ENCODE peak calls at places on chromosome 4, in seven cellular contexts. X, Z, I, F, K, T and M are unnamed samples.

GRCh38 chr4:183458005-183458404 is 13.6 kb downstream of the CDKN2AIP start:
- DNase-seq in I (no peak), Z (no peak), K (no peak), F (no peak), T (no peak), X (no peak), M (no peak)

GRCh38 chr4:8346838-8347605 is 77.5 kb downstream of the HTRA3 start:
- DNase-seq in I (no peak), X (no peak), Z (no peak), F (no peak), K (peak), T (no peak), M (no peak)

GRCh38 chr4:4247711-4248035 is 350 bp downstream of the TMEM128 start:
- DNase-seq in K (peak), X (no peak), Z (no peak), I (no peak), F (no peak), T (no peak), M (no peak)

GRCh38 chr4:141458501-141458900 is 177.9 kb upstream of the IL15 start:
- DNase-seq in Z (no peak), K (no peak), F (no peak), X (no peak), I (peak), T (no peak), M (peak)

GRCh38 chr4:140078366-140078765 is 75.6 kb downstream of the MAML3 start:
- DNase-seq in F (no peak), T (no peak), I (no peak), X (no peak), Z (peak), K (no peak), M (no peak)

GRCh38 chr4:129583868-129584267 is 487.9 kb downstream of the C4orf33 start:
- DNase-seq in X (no peak), K (no peak), F (no peak), Z (no peak), I (no peak), T (no peak), M (no peak)

GRCh38 chr4:26613242-26613641 is 29.4 kb downstream of the TBC1D19 start:
- DNase-seq in K (no peak), Z (no peak), T (no peak), X (no peak), I (no peak), F (no peak), M (no peak)

GRCh38 chr4:151356510-151356909 is 31.1 kb upstream of the SH3D19 start:
- DNase-seq in X (no peak), K (no peak), F (no peak), I (no peak), T (peak), Z (no peak), M (peak)

GRCh38 chr4:155179216-155179615 is 29.2 kb upstream of the NPY2R start:
- DNase-seq in K (no peak), F (no peak), X (no peak), I (no peak), T (no peak), Z (no peak), M (peak)

GRCh38 chr4:97590266-97590665 is 553.0 kb downstream of the STPG2 start:
- DNase-seq in K (no peak), F (no peak), Z (no peak), T (no peak), X (no peak), I (no peak), M (no peak)

GRCh38 chr4:948101-948935 is 16.1 kb downstream of the TMEM175 start:
- DNase-seq in F (no peak), K (no peak), I (no peak), X (no peak), Z (no peak), T (no peak), M (no peak)

GRCh38 chr4:37666625-37667071 is 19.5 kb downstream of the RELL1 start:
- DNase-seq in X (no peak), I (no peak), K (no peak), T (peak), F (peak), Z (no peak), M (peak)

GRCh38 chr4:184348311-184349233 is 125.8 kb downstream of the IRF2 start:
- DNase-seq in K (no peak), T (no peak), F (no peak), I (no peak), X (no peak), Z (no peak), M (no peak)

GRCh38 chr4:96845798-96846197 is 1005.9 kb downstream of the PDHA2 start:
- DNase-seq in X (no peak), I (no peak), Z (no peak), F (no peak), T (no peak), K (no peak), M (no peak)

GRCh38 chr4:116925900-116926457 is 159.4 kb downstream of the TRAM1L1 start:
- DNase-seq in F (no peak), Z (peak), K (no peak), I (no peak), X (no peak), T (no peak), M (no peak)

GRCh38 chr4:174230680-174231079 is 52.8 kb downstream of the FBXO8 start:
- DNase-seq in T (no peak), K (no peak), I (peak), X (no peak), Z (no peak), F (no peak), M (no peak)